ENCODE peak calls at places on chromosomes 5 and 9, in five cellular contexts. M, T, V, K and O are unnamed samples. For H3K4me1, the result is how much of the 10 kb centered on the place peaks cover.

GRCh38 chr9:33416996-33417395 is 14.6 kb upstream of the AQP7 start:
- DNase-seq in M (no peak), T (no peak), V (no peak), K (peak), O (peak)

GRCh38 chr5:162274684-162275083 is 207.1 kb downstream of the GABRG2 start:
- DNase-seq in M (peak), T (peak), V (no peak), K (no peak), O (no peak)

GRCh38 chr5:133945561-133945960 is 22.9 kb downstream of the C5orf15 start:
- DNase-seq in M (no peak), T (no peak), V (no peak), K (no peak), O (no peak)

GRCh38 chr9:75087279-75087823 is 604 bp downstream of the NMRK1 start:
- DNase-seq in M (no peak), T (peak), V (peak), K (peak), O (peak)

GRCh38 chr9:78609471-78609870 is 312.5 kb downstream of the PSAT1 start:
- DNase-seq in M (no peak), T (no peak), V (no peak), K (no peak), O (no peak)

GRCh38 chr5:103218164-103218563 is 40.4 kb upstream of the MACIR start:
- DNase-seq in M (no peak), T (no peak), V (peak), K (no peak), O (no peak)

GRCh38 chr5:1180841-1181271 is 20.5 kb upstream of the SLC6A19 start:
- DNase-seq in M (no peak), T (no peak), V (no peak), K (no peak), O (no peak)

GRCh38 chr5:103452666-103453065 is 109.9 kb downstream of the NUDT12 start:
- DNase-seq in M (no peak), T (no peak), V (no peak), K (no peak), O (no peak)

GRCh38 chr5:115069087-115069968 is 100.4 kb downstream of the TRIM36 start:
- DNase-seq in M (peak), T (peak), V (peak), K (no peak), O (no peak)

GRCh38 chr5:78964889-78965288 is 20.2 kb downstream of the ARSB start:
- DNase-seq in M (no peak), T (peak), V (peak), K (no peak), O (no peak)

GRCh38 chr5:122937914-122938313 is 92.5 kb downstream of the SNX24 start:
- DNase-seq in M (no peak), T (no peak), V (no peak), K (no peak), O (no peak)

GRCh38 chr5:143226361-143226760 is 177.1 kb downstream of the NR3C1 start:
- DNase-seq in M (no peak), T (no peak), V (no peak), K (no peak), O (no peak)

GRCh38 chr5:143228597-143229293 is 174.7 kb downstream of the NR3C1 start:
- DNase-seq in M (no peak), T (no peak), V (no peak), K (peak), O (no peak)

GRCh38 chr5:143225511-143225910 is 178.0 kb downstream of the NR3C1 start:
- DNase-seq in M (no peak), T (no peak), V (no peak), K (no peak), O (no peak)

GRCh38 chr5:143226872-143227271 is 176.6 kb downstream of the NR3C1 start:
- DNase-seq in M (no peak), T (no peak), V (no peak), K (no peak), O (no peak)

GRCh38 chr5:143227301-143227700 is 176.2 kb downstream of the NR3C1 start:
- DNase-seq in M (no peak), T (no peak), V (no peak), K (no peak), O (no peak)
- H3K27ac ChIP-seq in M (no peak), T (no peak), V (no peak), K (no peak), O (no peak)

DNA sequence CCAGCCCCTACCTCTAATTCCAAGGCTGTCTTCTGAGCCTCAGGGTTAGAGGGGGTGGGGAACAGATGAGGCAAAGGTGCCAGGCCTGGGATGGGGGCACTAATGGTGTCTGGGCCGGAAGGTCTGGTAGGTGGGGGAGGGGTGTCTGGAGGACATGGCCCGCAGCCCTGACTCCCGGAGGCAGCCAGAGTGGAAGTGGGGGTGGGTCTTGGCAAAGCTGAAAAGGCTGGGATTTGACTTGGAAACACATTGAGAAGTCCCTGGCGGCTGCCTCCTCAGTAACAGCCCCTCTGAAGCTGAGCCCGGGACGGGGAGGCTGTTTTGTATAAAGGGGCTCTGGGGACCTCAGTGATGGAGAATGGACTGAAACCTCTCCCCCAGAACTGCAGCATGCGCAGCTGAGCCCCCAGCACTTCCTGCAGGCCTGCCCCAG is 49.5 kb upstream of the SYNPO start:
- DNase-seq in M (no peak), T (peak), V (no peak), K (no peak), O (no peak)
- H3K4me1 ChIP-seq in M (under half), T (under half), V (under half), K (under half), O (under half)

DNA sequence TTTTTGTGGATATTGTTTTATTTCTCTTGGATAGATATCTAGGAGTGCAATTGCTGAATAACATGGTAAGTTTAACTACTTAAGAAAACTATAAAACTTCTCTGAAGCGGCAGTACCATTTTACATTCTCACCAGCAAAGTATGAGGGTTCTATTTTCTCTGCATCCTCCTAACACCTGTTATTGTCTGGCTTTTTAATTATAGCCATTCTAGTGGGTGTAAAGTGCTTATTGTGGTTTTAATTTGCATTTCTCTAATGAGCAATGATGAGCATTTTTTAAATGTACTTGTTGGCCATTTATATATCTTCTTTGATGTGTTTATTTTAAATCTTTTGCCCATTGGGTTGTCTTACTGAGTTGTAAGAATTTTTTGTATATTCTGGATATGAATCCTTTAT is 28.7 kb downstream of the SMIM32 start:
- DNase-seq in M (no peak), T (no peak), V (no peak), K (no peak), O (no peak)
- H3K27ac ChIP-seq in M (no peak), T (no peak), V (no peak), K (no peak), O (no peak)

GRCh38 chr5:178115835-178116405 is 2.6 kb downstream of the N4BP3 start:
- DNase-seq in M (no peak), T (peak), V (no peak), K (no peak), O (no peak)

GRCh38 chr5:178117911-178118310 is 4.6 kb downstream of the N4BP3 start:
- DNase-seq in M (no peak), T (no peak), V (no peak), K (no peak), O (no peak)

GRCh38 chr5:178116406-178116885 is 3.1 kb downstream of the N4BP3 start:
- DNase-seq in M (no peak), T (no peak), V (no peak), K (peak), O (peak)

GRCh38 chr5:178119915-178120660 is 6.8 kb downstream of the N4BP3 start:
- DNase-seq in M (no peak), T (no peak), V (no peak), K (no peak), O (no peak)

DNA sequence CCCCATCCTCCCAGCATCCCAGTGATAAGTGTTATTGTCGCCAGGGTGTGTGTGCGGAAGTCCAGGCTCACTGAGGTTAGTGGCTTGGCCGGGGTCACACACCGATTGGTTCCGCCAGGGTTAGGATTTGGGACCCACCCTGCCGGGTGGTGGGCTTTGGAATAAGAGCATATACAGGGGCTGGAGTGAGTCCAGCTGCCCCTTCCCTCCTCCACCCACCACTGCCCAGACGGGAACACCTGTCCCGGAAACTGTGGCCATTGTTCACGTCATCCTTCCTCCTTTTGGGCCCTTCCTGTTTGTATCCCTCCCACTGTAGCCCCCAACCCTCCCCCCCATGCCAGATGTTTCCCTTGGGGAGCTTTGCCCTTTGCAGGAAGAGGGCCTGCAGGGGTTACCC is 5.0 kb downstream of the N4BP3 start:
- DNase-seq in M (no peak), T (no peak), V (no peak), K (no peak), O (no peak)
- H3K4me1 ChIP-seq in M (half or more), T (under half), V (under half), K (under half), O (half or more)